ENCODE peak calls at places on chromosomes 7 and 10, in ten cellular contexts. U is PC-3; D is NCI-H2029 treated with DMSO at 0.1 percent for 48 hours; V is NCI-H2081; P is activated CD4-positive, alpha-beta T cell treated with anti-CD3 and anti-CD28 coated beads, Interleukin-2, amount 50 U/mL, for 24 hours; S is activated gamma-delta T cell treated with Interleukin-2 at 50 U/mL for 16 hours; A is activated CD8-positive, alpha-beta memory T cell treated with anti-CD3 and anti-CD28 coated beads for 48 hours; G is stimulated activated naive CD8-positive, alpha-beta T cell treated with anti-CD3 and anti-CD28 coated beads, Interleukin-15, Interleukin-2, amounts not matched to agents 100 U/mL and 50 U/mL, for 24 hours; F is iPS-NIHi11; J is activated effector memory CD4-positive, alpha-beta T cell treated with Interleukin-2 at 50 U/mL for 16 hours. Q is an unnamed sample.

GRCh38 chr10:52029628-52030027 is 284.5 kb upstream of the DKK1 start:
- DNase-seq in U (no peak), D (no peak), V (no peak), P (no peak), S (no peak), A (no peak), G (no peak), F (no peak), J (no peak), Q (no peak)

GRCh38 chr7:32059289-32060045 is 10.7 kb downstream of the PDE1C start:
- DNase-seq in U (peak), D (no peak), V (no peak), P (no peak), S (no peak), A (no peak), G (no peak), F (no peak), J (no peak), Q (no peak)

GRCh38 chr10:72740526-72740925 is 48.6 kb downstream of the MCU start:
- DNase-seq in U (peak), D (no peak), V (no peak), P (peak), S (no peak), A (no peak), G (no peak), F (peak), J (no peak), Q (no peak)

GRCh38 chr7:54944179-54944578 is 74.6 kb upstream of the EGFR start:
- DNase-seq in U (peak), D (peak), V (no peak), P (no peak), S (no peak), A (no peak), G (no peak), F (no peak), J (no peak), Q (no peak)

GRCh38 chr10:22672594-22673392 is 41.6 kb downstream of the PIP4K2A start:
- DNase-seq in U (no peak), D (no peak), V (no peak), P (no peak), S (no peak), A (no peak), G (no peak), F (no peak), J (no peak), Q (no peak)

GRCh38 chr10:92052741-92053140 is 129.2 kb downstream of the BTAF1 start:
- DNase-seq in U (no peak), D (no peak), V (no peak), P (no peak), S (no peak), A (no peak), G (no peak), F (peak), J (no peak), Q (no peak)

GRCh38 chr7:73978681-73979563 is 49.1 kb upstream of the ELN start:
- DNase-seq in U (peak), D (peak), V (peak), P (no peak), S (no peak), A (no peak), G (peak), F (peak), J (no peak), Q (no peak)

GRCh38 chr10:79407811-79408795 is 37.3 kb downstream of the ZCCHC24 start:
- DNase-seq in U (no peak), D (no peak), V (no peak), P (no peak), S (no peak), A (no peak), G (no peak), F (no peak), J (no peak), Q (no peak)

GRCh38 chr10:102635377-102635776 is 8.9 kb upstream of the TRIM8 start:
- DNase-seq in U (no peak), D (no peak), V (no peak), P (no peak), S (no peak), A (no peak), G (no peak), F (no peak), J (no peak), Q (no peak)

GRCh38 chr10:67837519-67838314 is at the start of gene DNAJC12:
- DNase-seq in U (peak), D (peak), V (peak), P (no peak), S (no peak), A (no peak), G (no peak), F (peak), J (no peak), Q (no peak)

GRCh38 chr10:101050206-101051069 is 11.4 kb upstream of the KAZALD1 start:
- DNase-seq in U (peak), D (no peak), V (peak), P (peak), S (peak), A (peak), G (peak), F (peak), J (peak), Q (no peak)

GRCh38 chr7:106022193-106022821 is 59.2 kb downstream of the CDHR3 start:
- DNase-seq in U (no peak), D (peak), V (no peak), P (peak), S (peak), A (peak), G (peak), F (no peak), J (peak), Q (peak)

GRCh38 chr7:130721486-130722277 is 12.3 kb downstream of the KLF14 start:
- DNase-seq in U (peak), D (no peak), V (peak), P (no peak), S (no peak), A (no peak), G (peak), F (peak), J (no peak), Q (no peak)

GRCh38 chr10:128028508-128029279 is 97.5 kb downstream of the MKI67 start:
- DNase-seq in U (no peak), D (no peak), V (no peak), P (no peak), S (no peak), A (no peak), G (peak), F (no peak), J (no peak), Q (no peak)

GRCh38 chr10:99528867-99529285 is 3.9 kb upstream of the NKX2-3 start:
- DNase-seq in U (no peak), D (no peak), V (no peak), P (no peak), S (no peak), A (no peak), G (no peak), F (no peak), J (no peak), Q (no peak)

GRCh38 chr7:8413600-8413999 is 19.8 kb upstream of the NXPH1 start:
- DNase-seq in U (no peak), D (no peak), V (no peak), P (no peak), S (no peak), A (no peak), G (no peak), F (no peak), J (no peak), Q (no peak)

GRCh38 chr7:68485253-68485914 is 1112.9 kb upstream of the AUTS2 start:
- DNase-seq in U (no peak), D (no peak), V (no peak), P (no peak), S (no peak), A (no peak), G (no peak), F (no peak), J (no peak), Q (no peak)

GRCh38 chr10:5043716-5044115 is 40.1 kb upstream of the AKR1C2 start:
- DNase-seq in U (no peak), D (peak), V (peak), P (no peak), S (no peak), A (no peak), G (no peak), F (peak), J (no peak), Q (no peak)

GRCh38 chr10:105161767-105162166 is 520.7 kb downstream of the SORCS3 start:
- DNase-seq in U (no peak), D (no peak), V (no peak), P (no peak), S (no peak), A (no peak), G (no peak), F (no peak), J (no peak), Q (no peak)

GRCh38 chr10:21602313-21602712 is 68.3 kb downstream of the MLLT10 start:
- DNase-seq in U (no peak), D (no peak), V (no peak), P (no peak), S (no peak), A (no peak), G (no peak), F (no peak), J (no peak), Q (no peak)

GRCh38 chr7:151834281-151835035 is 42.5 kb downstream of the PRKAG2 start:
- DNase-seq in U (no peak), D (no peak), V (no peak), P (no peak), S (no peak), A (no peak), G (no peak), F (no peak), J (no peak), Q (no peak)

GRCh38 chr10:124316316-124316715 is 102.4 kb downstream of the OAT start:
- DNase-seq in U (no peak), D (no peak), V (no peak), P (no peak), S (no peak), A (no peak), G (no peak), F (no peak), J (no peak), Q (no peak)

GRCh38 chr7:2815523-2816240 is 28.4 kb downstream of the GNA12 start:
- DNase-seq in U (no peak), D (no peak), V (no peak), P (no peak), S (no peak), A (no peak), G (no peak), F (no peak), J (no peak), Q (no peak)

GRCh38 chr7:129122751-129123516 is 21.6 kb upstream of the TSPAN33 start:
- DNase-seq in U (no peak), D (no peak), V (no peak), P (no peak), S (no peak), A (no peak), G (peak), F (no peak), J (no peak), Q (no peak)

GRCh38 chr10:124085680-124086079 is 7.7 kb downstream of the CHST15 start:
- DNase-seq in U (no peak), D (no peak), V (no peak), P (no peak), S (no peak), A (no peak), G (no peak), F (no peak), J (no peak), Q (no peak)

GRCh38 chr10:62744136-62744535 is 60.4 kb upstream of the ADO start:
- DNase-seq in U (peak), D (no peak), V (no peak), P (no peak), S (no peak), A (no peak), G (no peak), F (no peak), J (no peak), Q (no peak)

GRCh38 chr10:32163076-32163773 is 107.0 kb upstream of the KIF5B start:
- DNase-seq in U (no peak), D (no peak), V (no peak), P (no peak), S (no peak), A (no peak), G (no peak), F (no peak), J (no peak), Q (no peak)

Q was measured in stimulated activated CD8-positive, alpha-beta memory T cell treated with anti-CD3 and anti-CD28 coated beads, Interleukin-4, amount 100 ng/mL, for 4 hours.